ENCODE peak calls at places on chromosomes 12 and 14, in four cellular contexts. I is foreskin fibroblast, Y is mucosa of descending colon, M is fibroblast of mammary gland. C is an unnamed sample.
A peak's percentile ranks its signal among the peaks of the same experiment; 100 is the strongest.

GRCh38 chr14:100784523-100785337 is 41.2 kb upstream of the MEG3 start:
- DNase-seq in I (no peak), Y (no peak), M (no peak), C (no peak)

GRCh38 chr12:26725517-26725916 is 107.5 kb downstream of the ITPR2 start:
- DNase-seq in I (no peak), Y (no peak), M (no peak), C (no peak)

GRCh38 chr12:10612110-10612509 is 1.3 kb downstream of the MAGOHB start:
- DNase-seq in I (no peak), Y (no peak), M (no peak), C (no peak)

GRCh38 chr12:116436561-116437249 is 122.5 kb upstream of the MAP1LC3B2 start:
- DNase-seq in I (no peak), Y (peak; percentile 66), M (no peak), C (no peak)

GRCh38 chr12:93786669-93787397 is 109.7 kb downstream of the CRADD start:
- DNase-seq in I (no peak), Y (no peak), M (peak; percentile 64), C (no peak)

GRCh38 chr12:38838211-38838850 is 67.1 kb downstream of the CPNE8 start:
- DNase-seq in I (no peak), Y (no peak), M (no peak), C (no peak)

GRCh38 chr14:101082036-101082435 is 178.5 kb upstream of the RTL1 start:
- DNase-seq in I (no peak), Y (no peak), M (no peak), C (no peak)

GRCh38 chr12:82326905-82327503 is 31.2 kb downstream of the CCDC59 start:
- DNase-seq in I (peak; percentile 4), Y (no peak), M (peak; percentile 47), C (peak; percentile 3)

GRCh38 chr14:95207475-95208253 is 50.3 kb upstream of the DICER1 start:
- DNase-seq in I (no peak), Y (no peak), M (no peak), C (no peak)

GRCh38 chr12:108312885-108313203 is 26.3 kb downstream of the CMKLR1 start:
- DNase-seq in I (no peak), Y (no peak), M (no peak), C (no peak)

GRCh38 chr12:53201639-53202038 is 5.4 kb downstream of the ITGB7 start:
- DNase-seq in I (no peak), Y (no peak), M (no peak), C (no peak)

GRCh38 chr12:75658826-75659823 is 147.7 kb upstream of the KRR1 start:
- DNase-seq in I (peak; percentile 67), Y (no peak), M (peak; percentile 88), C (no peak)

GRCh38 chr12:96448287-96448686 is 41.1 kb upstream of the CFAP54 start:
- DNase-seq in I (no peak), Y (no peak), M (peak; percentile 69), C (no peak)

GRCh38 chr14:67984274-67984673 is 164.7 kb downstream of the RAD51B start:
- DNase-seq in I (no peak), Y (no peak), M (no peak), C (no peak)

GRCh38 chr12:96989916-96990315 is 82.9 kb downstream of the NEDD1 start:
- DNase-seq in I (no peak), Y (no peak), M (no peak), C (no peak)

GRCh38 chr12:46667547-46667946 is 158.2 kb downstream of the SLC38A4 start:
- DNase-seq in I (no peak), Y (no peak), M (peak; percentile 56), C (no peak)

GRCh38 chr12:107992870-107993451 is 136.1 kb upstream of the WSCD2 start:
- DNase-seq in I (no peak), Y (no peak), M (peak; percentile 27), C (peak; percentile 10)

GRCh38 chr12:63045020-63045860 is 105.8 kb downstream of the AVPR1A start:
- DNase-seq in I (peak; percentile 40), Y (no peak), M (peak; percentile 1), C (no peak)

GRCh38 chr14:49970474-49971147 is 77.7 kb downstream of the ARF6 start:
- DNase-seq in I (peak; percentile 56), Y (no peak), M (peak; percentile 74), C (no peak)

GRCh38 chr12:89162704-89163261 is 189.5 kb downstream of the DUSP6 start:
- DNase-seq in I (peak; percentile 99), Y (no peak), M (peak; percentile 100), C (no peak)

GRCh38 chr12:56032006-56032405 is 9.7 kb upstream of the RPS26 start:
- DNase-seq in I (no peak), Y (no peak), M (no peak), C (no peak)

GRCh38 chr14:87181288-87181687 is 811.7 kb downstream of the GALC start:
- DNase-seq in I (no peak), Y (no peak), M (no peak), C (no peak)

DNA sequence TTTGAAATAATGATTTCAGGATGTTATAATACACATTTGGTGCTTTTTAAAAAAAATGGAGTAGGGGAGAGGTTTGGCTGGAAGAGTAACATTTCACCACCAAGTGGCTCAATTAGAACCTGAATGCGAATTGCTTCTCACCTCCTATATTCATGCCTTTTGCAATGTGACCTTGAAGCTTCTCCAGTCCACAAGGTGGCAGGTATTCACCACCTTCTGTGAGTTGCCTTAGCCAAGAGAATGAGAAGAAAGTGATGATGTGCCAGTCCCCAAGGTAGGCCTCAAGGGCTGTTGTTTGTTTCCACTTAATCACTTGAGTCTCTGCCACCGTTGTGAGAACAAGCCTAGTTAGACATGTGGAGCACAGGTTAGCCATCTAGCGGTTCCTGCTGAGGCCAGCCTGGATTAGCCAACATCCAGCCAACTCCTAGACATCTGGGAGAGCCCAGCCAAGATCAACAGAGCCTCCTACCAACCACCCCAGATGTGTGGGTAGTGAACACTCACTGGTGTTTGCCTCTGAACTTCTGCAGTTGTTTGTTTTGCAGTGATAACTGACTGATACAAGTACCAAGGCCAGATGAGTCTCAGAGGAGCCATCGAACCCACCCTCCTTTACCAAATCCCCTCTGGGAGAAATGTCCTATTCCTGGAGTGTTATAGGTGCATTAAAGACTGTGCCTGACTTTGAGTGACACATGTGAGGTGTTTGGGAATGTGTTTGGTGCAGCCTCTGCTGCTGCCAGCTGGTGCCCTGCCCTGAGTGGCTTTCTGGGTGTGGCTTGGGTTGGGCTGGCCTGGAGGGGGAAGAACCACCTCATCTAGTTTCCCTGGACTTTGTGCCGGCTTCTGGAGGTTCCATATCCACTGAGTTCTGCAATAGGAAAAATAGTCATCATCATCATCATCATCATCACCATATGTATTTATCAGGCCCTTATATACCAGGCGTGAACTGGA is 132.5 kb upstream of the RFLNA start:
- DNase-seq in I (no peak), Y (peak; percentile 73), M (peak; percentile 10), C (no peak)
- TF ChIP-seq CTCF in I (no peak), Y (no peak), M (no peak), C (no peak)

GRCh38 chr14:54672181-54672580 is 105.3 kb downstream of the SAMD4A start:
- DNase-seq in I (no peak), Y (no peak), M (no peak), C (no peak)

GRCh38 chr14:54672688-54673087 is 105.8 kb downstream of the SAMD4A start:
- DNase-seq in I (no peak), Y (no peak), M (peak; percentile 45), C (peak; percentile 32)

GRCh38 chr14:54669759-54670630 is 103.1 kb downstream of the SAMD4A start:
- DNase-seq in I (peak; percentile 76), Y (no peak), M (peak; percentile 89), C (no peak)

GRCh38 chr14:54673193-54674121 is 106.5 kb downstream of the SAMD4A start:
- DNase-seq in I (no peak), Y (no peak), M (peak; percentile 45), C (no peak)

DNA sequence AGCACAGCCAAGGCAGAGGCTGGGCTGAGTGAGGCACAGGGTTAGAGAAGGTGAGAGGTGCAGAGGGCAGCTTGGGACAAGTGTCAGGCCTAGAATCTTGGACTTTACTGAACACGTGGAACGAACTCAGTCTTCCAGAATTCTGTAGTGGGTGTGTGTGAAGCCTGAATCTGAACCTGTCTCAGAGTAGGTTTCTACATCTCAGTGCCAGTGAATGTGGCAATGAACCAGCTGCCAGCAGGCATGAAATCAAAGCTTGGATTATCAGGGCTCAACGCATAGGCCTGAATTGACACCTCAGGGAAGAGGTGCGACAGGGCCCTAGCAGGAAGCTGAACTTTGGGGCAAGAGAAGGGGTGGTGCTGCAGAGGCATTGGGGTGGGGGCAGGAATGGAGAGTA is 104.6 kb downstream of the SAMD4A start:
- DNase-seq in I (no peak), Y (no peak), M (no peak), C (no peak)
- TF ChIP-seq CTCF in I (no peak), Y (no peak), M (no peak), C (no peak)

GRCh38 chr12:102543494-102543893 is 63.1 kb upstream of the IGF1 start:
- DNase-seq in I (no peak), Y (no peak), M (no peak), C (no peak)
- TF ChIP-seq CTCF in I (peak; percentile 17), Y (no peak), M (peak; percentile 9), C (no peak)

DNA sequence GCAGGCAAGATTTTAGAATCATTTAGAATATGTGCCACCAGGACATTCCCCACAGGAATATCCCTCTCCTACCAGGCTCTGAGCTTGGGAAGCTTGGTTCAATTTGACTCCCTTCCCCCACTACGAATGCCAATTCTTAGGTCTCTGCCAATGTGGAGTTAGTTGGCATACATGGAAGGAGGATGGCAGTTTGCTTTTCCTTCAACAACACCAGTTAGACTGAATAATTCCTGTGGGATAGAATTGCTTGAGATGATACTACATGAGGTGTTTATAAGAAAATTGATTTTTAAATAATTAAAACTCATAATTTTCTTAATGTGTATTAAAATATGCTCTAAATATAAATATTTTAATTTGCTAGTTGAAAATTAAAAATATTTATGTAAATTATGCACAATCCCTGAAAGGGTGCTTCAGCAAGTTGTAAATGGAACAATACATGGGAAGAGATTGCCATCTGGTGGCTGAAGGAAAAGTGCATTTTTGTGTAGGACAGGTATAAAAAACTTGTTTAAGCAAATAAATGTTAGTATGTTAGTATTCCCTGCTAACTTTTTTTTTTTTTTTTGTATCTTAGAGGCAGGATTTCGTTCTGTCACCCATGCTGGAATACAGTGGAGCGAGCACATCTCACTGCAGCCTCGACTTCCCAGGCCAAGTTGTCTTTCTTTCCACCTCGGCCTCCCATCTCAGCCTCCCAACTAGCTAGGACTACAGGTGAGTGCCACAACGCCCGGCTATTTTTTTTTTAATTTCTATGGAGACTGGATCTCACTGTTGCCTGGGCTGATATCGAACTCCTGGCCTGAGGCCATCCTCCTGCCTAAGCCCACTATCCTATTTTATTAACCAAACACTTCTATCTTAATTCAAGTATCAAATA is 25.8 kb upstream of the STRAP start:
- DNase-seq in I (peak; percentile 56), Y (no peak), M (peak; percentile 80), C (peak; percentile 29)
- TF ChIP-seq CTCF in I (peak; percentile 62), Y (peak; percentile 38), M (peak; percentile 82), C (peak; percentile 71)

DNA sequence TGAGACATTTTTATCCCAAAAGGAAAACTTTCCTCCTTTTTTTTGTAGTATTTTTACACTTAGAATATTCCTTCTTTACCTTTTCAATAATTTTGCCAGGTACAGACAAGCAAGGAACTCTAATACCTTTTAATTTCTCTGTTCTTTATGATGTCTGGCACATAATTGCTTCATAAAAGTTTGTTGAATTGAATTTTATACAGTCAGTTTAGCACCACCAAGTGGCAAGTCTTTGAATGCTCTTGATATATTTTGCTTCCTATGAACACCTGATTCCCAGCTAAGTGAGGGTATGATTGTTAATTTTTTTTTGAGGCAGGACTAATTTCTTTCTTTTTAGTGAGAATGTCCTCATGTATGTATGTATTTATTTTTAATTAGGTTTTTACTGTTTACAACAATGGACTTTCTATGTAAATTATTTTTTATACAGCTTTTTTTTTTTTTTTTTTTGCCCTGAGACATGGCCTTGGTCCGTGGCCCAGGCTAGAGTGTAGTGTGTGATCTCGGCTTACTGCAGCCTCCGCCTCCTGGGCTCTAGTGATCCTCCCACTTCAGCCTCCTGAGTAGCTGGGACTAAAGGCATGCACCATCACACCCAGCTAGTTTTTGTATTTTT is 6.9 kb downstream of the TBC1D15 start:
- DNase-seq in I (no peak), Y (no peak), M (peak; percentile 57), C (no peak)
- TF ChIP-seq CTCF in I (peak; percentile 45), Y (peak; percentile 36), M (peak; percentile 62), C (peak; percentile 46)

C was measured in GM10248.